ENCODE peak calls at places on chromosome 20, in five cellular contexts. X is fibroblast of lung, H is HT-29, Y is cardiac muscle cell, M is mesendoderm. E is an unnamed sample.
A peak's percentile ranks its signal among the peaks of the same experiment; 100 is the strongest.

GRCh38 chr20:44488551-44488950 is 12.9 kb downstream of the TTPAL start:
- DNase-seq in X (no peak), H (no peak), Y (no peak), M (no peak), E (no peak)

GRCh38 chr20:7232796-7233195 is 465.3 kb downstream of the BMP2 start:
- DNase-seq in X (no peak), H (no peak), Y (no peak), M (peak; percentile 24), E (no peak)

GRCh38 chr20:50194831-50195523 is 4.3 kb downstream of the CEBPB start:
- DNase-seq in X (no peak), H (peak; percentile 24), Y (peak; percentile 54), M (peak; percentile 53), E (no peak)

GRCh38 chr20:4090756-4091331 is 75.5 kb upstream of the RNF24 start:
- DNase-seq in X (peak; percentile 80), H (no peak), Y (peak; percentile 72), M (peak; percentile 62), E (no peak)

GRCh38 chr20:53901064-53901463 is 169.3 kb downstream of the BCAS1 start:
- DNase-seq in X (peak; percentile 91), H (peak; percentile 78), Y (peak; percentile 59), M (no peak), E (peak; percentile 69)

GRCh38 chr20:21520702-21521595 is 7.1 kb upstream of the NKX2-2 start:
- DNase-seq in X (peak; percentile 33), H (no peak), Y (peak; percentile 38), M (peak; percentile 67), E (no peak)

GRCh38 chr20:47970282-47970903 is 185.1 kb upstream of the SULF2 start:
- DNase-seq in X (peak; percentile 19), H (no peak), Y (no peak), M (no peak), E (no peak)

GRCh38 chr20:35305682-35306556 is 13.7 kb upstream of the FAM83C start:
- DNase-seq in X (peak; percentile 100), H (peak; percentile 89), Y (peak; percentile 95), M (peak; percentile 75), E (peak; percentile 96)

GRCh38 chr20:21357851-21358250 is 39.5 kb downstream of the NKX2-4 start:
- DNase-seq in X (no peak), H (no peak), Y (peak; percentile 43), M (peak; percentile 79), E (no peak)

GRCh38 chr20:48734104-48734749 is 93.6 kb downstream of the PREX1 start:
- DNase-seq in X (no peak), H (no peak), Y (no peak), M (no peak), E (no peak)

GRCh38 chr20:51444922-51445438 is 97.5 kb downstream of the NFATC2 start:
- DNase-seq in X (no peak), H (no peak), Y (no peak), M (no peak), E (no peak)

GRCh38 chr20:346640-347316 is at the start of gene NRSN2:
- DNase-seq in X (peak; percentile 75), H (no peak), Y (peak; percentile 72), M (peak; percentile 83), E (no peak)

GRCh38 chr20:58709013-58709702 is 16.6 kb downstream of the NPEPL1 start:
- DNase-seq in X (no peak), H (no peak), Y (no peak), M (no peak), E (no peak)

GRCh38 chr20:62045529-62046277 is 20.0 kb downstream of the TAF4 start:
- DNase-seq in X (no peak), H (no peak), Y (no peak), M (no peak), E (no peak)

GRCh38 chr20:63753381-63753780 is 13.8 kb downstream of the SLC2A4RG start:
- DNase-seq in X (no peak), H (no peak), Y (no peak), M (no peak), E (no peak)

GRCh38 chr20:50121858-50122271 is 8.9 kb upstream of the UBE2V1 start:
- DNase-seq in X (peak; percentile 58), H (peak; percentile 57), Y (peak; percentile 19), M (peak; percentile 74), E (no peak)

GRCh38 chr20:45311589-45312211 is 3.6 kb upstream of the MATN4 start:
- DNase-seq in X (peak; percentile 38), H (peak; percentile 84), Y (peak; percentile 65), M (peak; percentile 82), E (peak; percentile 92)

GRCh38 chr20:60056345-60057122 is 98.3 kb downstream of the CDH26 start:
- DNase-seq in X (no peak), H (no peak), Y (no peak), M (no peak), E (no peak)

GRCh38 chr20:52047811-52048302 is 143.7 kb downstream of the ZFP64 start:
- DNase-seq in X (peak; percentile 89), H (peak; percentile 50), Y (peak; percentile 23), M (peak; percentile 14), E (peak; percentile 7)

GRCh38 chr20:1324598-1325172 is 4.3 kb downstream of the SDCBP2 start:
- DNase-seq in X (peak; percentile 81), H (peak; percentile 53), Y (peak; percentile 69), M (no peak), E (no peak)

GRCh38 chr20:45343867-45344721 is 4.1 kb downstream of the SDC4 start:
- DNase-seq in X (peak; percentile 93), H (peak; percentile 89), Y (peak; percentile 91), M (peak; percentile 87), E (peak; percentile 91)

GRCh38 chr20:2993250-2993649 is 50.2 kb upstream of the GNRH2 start:
- DNase-seq in X (no peak), H (no peak), Y (no peak), M (no peak), E (no peak)

GRCh38 chr20:60100780-60101179 is 142.6 kb downstream of the CDH26 start:
- DNase-seq in X (no peak), H (no peak), Y (no peak), M (no peak), E (no peak)